ENCODE peak calls at places on chromosomes 2 and 18, in nine cellular contexts. P, B, A, E, D, C, S, J and I are unnamed samples.

GRCh38 chr18:9619056-9619455 is 4.7 kb upstream of the PPP4R1 start:
- DNase-seq in P (no peak), B (no peak), A (peak), E (no peak), D (no peak), C (no peak), S (no peak), J (no peak), I (no peak)

GRCh38 chr2:45611020-45611737 is at the start of gene SRBD1:
- DNase-seq in P (peak), B (peak), A (peak), E (peak), D (peak), C (peak), S (peak), J (peak), I (peak)

GRCh38 chr2:40256649-40257048 is 195.2 kb downstream of the SLC8A1 start:
- DNase-seq in P (peak), B (peak), A (peak), E (no peak), D (no peak), C (no peak), S (peak), J (no peak), I (no peak)

GRCh38 chr2:60735496-60736250 is 20.4 kb upstream of the PAPOLG start:
- DNase-seq in P (no peak), B (peak), A (peak), E (peak), D (no peak), C (no peak), S (no peak), J (no peak), I (no peak)

GRCh38 chr2:201707142-201707541 is 8.7 kb upstream of the MPP4 start:
- DNase-seq in P (no peak), B (no peak), A (no peak), E (no peak), D (no peak), C (no peak), S (no peak), J (no peak), I (no peak)

GRCh38 chr18:63947051-63947790 is 1.9 kb upstream of the HMSD start:
- DNase-seq in P (no peak), B (no peak), A (no peak), E (no peak), D (no peak), C (no peak), S (no peak), J (no peak), I (no peak)

GRCh38 chr2:172722481-172722880 is 13.2 kb upstream of the RAPGEF4 start:
- DNase-seq in P (no peak), B (peak), A (no peak), E (no peak), D (no peak), C (no peak), S (no peak), J (no peak), I (no peak)

GRCh38 chr18:30957086-30957485 is 85.5 kb downstream of the DSC3 start:
- DNase-seq in P (no peak), B (peak), A (no peak), E (no peak), D (no peak), C (no peak), S (no peak), J (no peak), I (no peak)